ENCODE peak calls at places on chromosomes 3 and 15, in five cellular contexts. Z is mesendoderm, U is IMR-90, C is H9, G is neuronal stem cell. L is an unnamed sample.

GRCh38 chr3:9316881-9317341 is 45.9 kb upstream of the THUMPD3 start:
- DNase-seq in Z (peak; percentile 77), U (peak; percentile 56), C (peak; percentile 55), G (peak; percentile 70), L (peak; percentile 51)

GRCh38 chr3:42743204-42743995 is 29.7 kb downstream of the CCDC13 start:
- DNase-seq in Z (no peak), U (no peak), C (peak; percentile 13), G (no peak), L (no peak)

GRCh38 chr3:47803478-47804025 is 614 bp downstream of the DHX30 start:
- DNase-seq in Z (no peak), U (no peak), C (no peak), G (no peak), L (no peak)

GRCh38 chr3:140128217-140129137 is 193.5 kb downstream of the CLSTN2 start:
- DNase-seq in Z (peak; percentile 83), U (peak; percentile 11), C (peak; percentile 79), G (peak; percentile 9), L (peak; percentile 25)

GRCh38 chr15:90872481-90873184 is 4.2 kb downstream of the FURIN start:
- DNase-seq in Z (peak; percentile 35), U (peak; percentile 80), C (peak; percentile 30), G (no peak), L (no peak)

GRCh38 chr3:150783920-150784746 is 21.2 kb upstream of the SIAH2 start:
- DNase-seq in Z (no peak), U (no peak), C (no peak), G (no peak), L (no peak)

GRCh38 chr3:47152578-47152977 is 11.3 kb downstream of the SETD2 start:
- DNase-seq in Z (peak; percentile 30), U (peak; percentile 19), C (no peak), G (no peak), L (no peak)

GRCh38 chr3:118688396-118688884 is 346.2 kb downstream of the IGSF11 start:
- DNase-seq in Z (peak; percentile 23), U (no peak), C (no peak), G (no peak), L (no peak)

GRCh38 chr3:60431599-60431958 is 819.7 kb downstream of the FHIT start:
- DNase-seq in Z (peak; percentile 71), U (peak; percentile 48), C (peak; percentile 34), G (no peak), L (no peak)

GRCh38 chr15:39506146-39506545 is 74.7 kb upstream of the THBS1 start:
- DNase-seq in Z (no peak), U (peak; percentile 61), C (no peak), G (no peak), L (no peak)

GRCh38 chr3:137046746-137047145 is 89.0 kb downstream of the IL20RB start:
- DNase-seq in Z (peak; percentile 63), U (no peak), C (no peak), G (no peak), L (no peak)

GRCh38 chr15:43229977-43230376 is 9.2 kb upstream of the EPB42 start:
- DNase-seq in Z (no peak), U (no peak), C (no peak), G (no peak), L (no peak)

GRCh38 chr15:90907051-90907660 is 4.1 kb downstream of the MAN2A2 start:
- DNase-seq in Z (no peak), U (no peak), C (no peak), G (no peak), L (no peak)

DNA sequence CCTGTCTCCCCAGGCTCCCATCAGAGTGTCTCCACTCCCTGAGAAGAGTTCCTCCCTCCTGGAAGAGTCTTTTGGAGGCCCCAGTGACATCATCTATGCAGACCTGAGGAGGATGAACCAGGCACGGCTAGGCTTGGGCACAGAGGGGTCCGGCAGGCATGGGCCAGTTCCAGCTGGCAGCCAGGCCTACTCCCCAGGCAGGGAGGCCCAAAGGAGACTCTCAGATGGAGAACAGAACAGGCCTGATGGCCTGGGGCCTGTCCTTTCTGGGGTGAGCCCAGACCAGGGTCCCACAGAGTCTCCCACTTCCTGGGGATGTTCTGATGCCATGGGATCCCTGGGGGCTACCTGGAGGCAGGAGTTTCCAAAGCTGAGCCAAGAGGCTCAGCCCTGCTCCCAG is 8.5 kb downstream of the SH2D7 start:
- DNase-seq in Z (no peak), U (no peak), C (no peak), G (no peak), L (no peak)
- H3K18ac ChIP-seq in Z (no peak overlapping the region), U (no peak overlapping the region), C (no peak overlapping the region), G (no peak overlapping the region), L (no peak overlapping the region)

DNA sequence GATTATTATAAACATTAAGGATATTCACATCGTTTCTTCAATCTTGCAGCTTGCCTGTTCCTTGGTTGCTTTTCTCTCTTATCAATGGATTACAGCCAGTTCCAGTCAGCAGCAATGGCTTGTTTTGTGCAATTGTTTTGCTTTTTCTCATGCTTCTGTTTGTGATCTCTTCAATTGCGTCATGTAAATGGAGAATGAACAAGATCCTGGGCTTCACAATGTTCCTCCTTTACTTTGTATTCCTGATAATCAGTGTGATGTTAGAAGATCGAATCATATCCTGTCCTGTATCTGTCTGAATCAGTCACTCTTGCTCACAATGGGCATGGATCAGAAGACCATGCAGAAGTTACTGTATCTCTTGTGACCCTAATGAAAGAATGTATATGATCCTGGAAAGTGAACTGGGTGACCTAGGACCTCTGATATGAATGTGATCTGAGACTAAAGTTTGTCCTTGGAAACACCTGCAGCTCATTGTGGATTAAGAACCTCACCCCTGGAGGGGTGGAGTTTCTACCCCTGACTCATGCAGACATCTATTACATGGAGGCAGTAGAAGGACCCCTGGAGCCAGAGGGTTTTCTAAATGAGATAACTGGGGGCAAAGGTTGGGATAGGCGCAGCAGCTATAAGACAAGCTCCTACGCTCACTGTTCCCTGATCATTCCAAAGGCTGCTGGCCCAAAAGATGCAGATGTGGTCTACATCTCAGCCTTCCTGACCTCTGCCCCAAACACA is 32.2 kb downstream of the SLC24A1 start:
- DNase-seq in Z (no peak), U (peak; percentile 67), C (no peak), G (no peak), L (no peak)
- H3K4me2 ChIP-seq in Z (no peak overlapping the region), U (no peak overlapping the region), C (no peak overlapping the region), G (no peak overlapping the region), L (no peak overlapping the region)

GRCh38 chr3:73575519-73575918 is 49.2 kb downstream of the PDZRN3 start:
- DNase-seq in Z (no peak), U (no peak), C (no peak), G (no peak), L (no peak)

GRCh38 chr3:73571238-73571741 is 53.5 kb downstream of the PDZRN3 start:
- DNase-seq in Z (peak; percentile 87), U (no peak), C (no peak), G (no peak), L (no peak)

GRCh38 chr3:73576995-73577394 is 47.7 kb downstream of the PDZRN3 start:
- DNase-seq in Z (no peak), U (peak; percentile 76), C (no peak), G (no peak), L (no peak)

GRCh38 chr3:73572371-73572770 is 52.4 kb downstream of the PDZRN3 start:
- DNase-seq in Z (no peak), U (no peak), C (no peak), G (no peak), L (no peak)

DNA sequence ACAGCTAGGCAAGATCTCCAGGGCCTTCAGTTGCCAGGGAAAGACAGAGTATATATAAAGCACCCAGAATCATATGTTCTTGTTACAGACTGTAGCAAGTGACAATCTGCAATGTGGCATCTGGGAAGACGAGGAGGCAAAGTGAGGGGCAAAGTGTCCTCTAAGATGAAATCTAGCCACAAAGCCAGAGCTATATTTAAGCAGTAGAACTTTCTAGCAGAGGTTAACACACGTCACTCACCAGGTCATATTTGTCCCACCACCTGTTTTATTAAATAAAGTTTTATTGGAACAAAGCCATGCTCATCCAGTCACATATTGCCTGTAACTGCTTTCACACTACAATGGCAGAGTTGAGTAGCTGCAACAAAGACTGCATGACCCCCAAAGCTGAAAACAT is 51.5 kb downstream of the PDZRN3 start:
- DNase-seq in Z (no peak), U (no peak), C (no peak), G (no peak), L (no peak)
- H3K18ac ChIP-seq in Z (no peak overlapping the region), U (no peak overlapping the region), C (no peak overlapping the region), G (no peak overlapping the region), L (no peak overlapping the region)

GRCh38 chr3:114686624-114687023 is 392.8 kb downstream of the TIGIT start:
- DNase-seq in Z (no peak), U (no peak), C (no peak), G (no peak), L (no peak)

GRCh38 chr3:114690896-114691295 is 397.1 kb downstream of the TIGIT start:
- DNase-seq in Z (no peak), U (no peak), C (no peak), G (no peak), L (no peak)

GRCh38 chr3:114680299-114680698 is 386.5 kb downstream of the TIGIT start:
- DNase-seq in Z (no peak), U (no peak), C (no peak), G (no peak), L (no peak)

GRCh38 chr3:114687157-114687556 is 393.3 kb downstream of the TIGIT start:
- DNase-seq in Z (no peak), U (no peak), C (no peak), G (no peak), L (no peak)

GRCh38 chr3:114685053-114685630 is 391.3 kb downstream of the TIGIT start:
- DNase-seq in Z (no peak), U (no peak), C (no peak), G (peak; percentile 12), L (no peak)
- H3K4me2 ChIP-seq in Z (no peak overlapping the region), U (no peak overlapping the region), C (no peak overlapping the region), G (no peak overlapping the region), L (peak overlapping the region; percentile 18)

DNA sequence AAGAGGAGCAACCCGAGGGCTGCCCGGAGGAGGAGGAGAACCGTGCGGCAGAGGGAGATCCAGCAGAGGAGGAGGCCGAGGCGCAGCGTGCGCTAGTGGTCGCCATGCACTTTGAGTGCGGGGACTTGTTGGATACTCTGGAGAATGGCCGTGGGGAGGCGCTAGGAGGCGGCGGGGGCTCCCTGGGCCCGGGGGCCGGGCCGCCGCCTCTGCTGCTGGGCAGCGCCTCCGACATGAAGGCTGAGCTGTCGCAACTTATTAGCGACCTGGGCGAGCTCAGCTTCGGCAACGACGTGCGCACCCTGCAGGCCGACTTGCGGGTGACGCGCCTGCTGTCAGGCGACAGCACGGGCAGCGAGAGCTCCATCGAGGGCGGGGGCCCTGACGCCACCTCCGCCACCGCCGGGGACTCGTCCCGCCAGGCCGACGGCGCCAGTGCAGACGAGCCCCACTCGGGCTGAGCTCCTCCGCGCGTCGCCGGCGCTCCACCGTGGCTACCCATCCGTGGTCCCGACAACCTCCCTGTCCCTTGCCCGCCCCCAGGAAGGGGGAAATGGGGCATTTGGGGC is 2.0 kb downstream of the FAM43A start:
- DNase-seq in Z (peak; percentile 97), U (peak; percentile 51), C (peak; percentile 94), G (peak; percentile 82), L (peak; percentile 51)
- H3K18ac ChIP-seq in Z (peak overlapping the region; percentile 93), U (peak overlapping the region; percentile 61), C (peak overlapping the region; percentile 29), G (peak overlapping the region; percentile 94), L (peak overlapping the region; percentile 86)

GRCh38 chr15:63495343-63495742 is 9.1 kb upstream of the USP3 start:
- DNase-seq in Z (no peak), U (no peak), C (no peak), G (no peak), L (no peak)

GRCh38 chr15:63491979-63492378 is 12.4 kb upstream of the USP3 start:
- DNase-seq in Z (no peak), U (peak; percentile 85), C (no peak), G (no peak), L (no peak)

GRCh38 chr15:63494406-63494805 is 10.0 kb upstream of the USP3 start:
- DNase-seq in Z (no peak), U (no peak), C (no peak), G (no peak), L (no peak)

GRCh38 chr15:63492541-63493077 is 11.8 kb upstream of the USP3 start:
- DNase-seq in Z (no peak), U (peak; percentile 87), C (no peak), G (no peak), L (no peak)

GRCh38 chr15:63493451-63493850 is 10.9 kb upstream of the USP3 start:
- DNase-seq in Z (no peak), U (no peak), C (no peak), G (no peak), L (no peak)
- H3K4me2 ChIP-seq in Z (no peak overlapping the region), U (no peak overlapping the region), C (no peak overlapping the region), G (no peak overlapping the region), L (no peak overlapping the region)